ENCODE peak calls at places on chromosomes 12 and 14, in five cellular contexts. O is myocyte; E is fibroblast of lung; H is activated T-cell treated with anti-CD3 and anti-CD28 coated beads, Interleukin-2, amount 50 U/mL, for 72 hours; V is stomach. S is an unnamed sample.

GRCh38 chr12:98373019-98373554 is 142.3 kb upstream of the TMPO start:
- DNase-seq in O (peak; percentile 67), E (peak; percentile 58), H (peak; percentile 12), V (no peak), S (no peak)

GRCh38 chr12:92063641-92064040 is 82.0 kb downstream of the BTG1 start:
- DNase-seq in O (no peak), E (peak; percentile 79), H (no peak), V (no peak), S (no peak)

GRCh38 chr14:60753264-60754126 is 18.9 kb downstream of the MNAT1 start:
- DNase-seq in O (peak; percentile 37), E (peak; percentile 66), H (peak; percentile 71), V (no peak), S (peak; percentile 78)

GRCh38 chr12:7099290-7099996 is 7.2 kb upstream of the C1R start:
- DNase-seq in O (no peak), E (no peak), H (no peak), V (no peak), S (no peak)

GRCh38 chr14:71374989-71375388 is 467.7 kb downstream of the PCNX1 start:
- DNase-seq in O (no peak), E (no peak), H (no peak), V (no peak), S (no peak)

GRCh38 chr12:26721800-26722199 is 111.2 kb downstream of the ITPR2 start:
- DNase-seq in O (no peak), E (peak; percentile 82), H (no peak), V (no peak), S (no peak)

GRCh38 chr12:92032101-92032500 is 113.5 kb downstream of the BTG1 start:
- DNase-seq in O (no peak), E (no peak), H (no peak), V (no peak), S (no peak)

GRCh38 chr14:58297412-58297761 is 968 bp upstream of the ARID4A start:
- DNase-seq in O (no peak), E (no peak), H (no peak), V (peak; percentile 33), S (no peak)

GRCh38 chr14:64693766-64694165 is 10.5 kb upstream of the PLEKHG3 start:
- DNase-seq in O (no peak), E (no peak), H (no peak), V (no peak), S (no peak)

GRCh38 chr12:32083489-32083888 is 23.2 kb upstream of the BICD1 start:
- DNase-seq in O (peak; percentile 86), E (peak; percentile 64), H (no peak), V (no peak), S (no peak)

GRCh38 chr14:52327374-52328226 is 13.5 kb downstream of the PTGER2 start:
- DNase-seq in O (no peak), E (peak; percentile 82), H (no peak), V (no peak), S (peak; percentile 31)

GRCh38 chr12:4809449-4810218 is 89.4 kb downstream of the GALNT8 start:
- DNase-seq in O (no peak), E (no peak), H (peak; percentile 52), V (no peak), S (peak; percentile 38)

GRCh38 chr14:101075025-101075800 is 171.7 kb upstream of the RTL1 start:
- DNase-seq in O (no peak), E (no peak), H (peak; percentile 54), V (peak; percentile 15), S (no peak)

GRCh38 chr14:50829472-50830043 is 1.4 kb downstream of the NIN start:
- DNase-seq in O (peak; percentile 12), E (no peak), H (no peak), V (no peak), S (peak; percentile 22)

GRCh38 chr12:122244565-122245371 is 18.9 kb upstream of the DIABLO start:
- DNase-seq in O (no peak), E (no peak), H (no peak), V (no peak), S (no peak)

GRCh38 chr12:53127169-53127568 is 23.9 kb downstream of the SOAT2 start:
- DNase-seq in O (no peak), E (no peak), H (no peak), V (no peak), S (no peak)

GRCh38 chr14:94826774-94827173 is 56.9 kb upstream of the GSC start:
- DNase-seq in O (no peak), E (no peak), H (no peak), V (no peak), S (no peak)

GRCh38 chr12:34393086-34393820 is 371.0 kb downstream of the ALG10 start:
- DNase-seq in O (no peak), E (no peak), H (no peak), V (peak; percentile 14), S (peak; percentile 1)

GRCh38 chr14:100747021-100747586 is 20.4 kb downstream of the DLK1 start:
- DNase-seq in O (peak; percentile 6), E (peak; percentile 95), H (peak; percentile 11), V (no peak), S (peak; percentile 7)

GRCh38 chr12:132000286-132000872 is 50.6 kb downstream of the EP400 start:
- DNase-seq in O (no peak), E (no peak), H (no peak), V (no peak), S (no peak)

GRCh38 chr12:15088115-15088514 is 115.3 kb downstream of the PDE6H start:
- DNase-seq in O (peak; percentile 8), E (no peak), H (peak; percentile 3), V (no peak), S (no peak)

GRCh38 chr12:124520258-124520657 is 47.2 kb downstream of the NCOR2 start:
- DNase-seq in O (no peak), E (no peak), H (no peak), V (peak; percentile 86), S (no peak)

GRCh38 chr14:68822132-68822651 is 29.3 kb upstream of the ZFP36L1 start:
- DNase-seq in O (no peak), E (no peak), H (peak; percentile 49), V (no peak), S (peak; percentile 66)

GRCh38 chr12:27619308-27619707 is 76.9 kb upstream of the REP15 start:
- DNase-seq in O (peak; percentile 85), E (peak; percentile 77), H (no peak), V (no peak), S (peak; percentile 20)

GRCh38 chr14:24232645-24233537 is at the start of gene GMPR2:
- DNase-seq in O (no peak), E (no peak), H (peak; percentile 21), V (no peak), S (peak; percentile 32)

GRCh38 chr12:105559292-105559691 is 228.8 kb downstream of the C12orf75 start:
- DNase-seq in O (no peak), E (no peak), H (no peak), V (no peak), S (no peak)

GRCh38 chr14:73997108-73997943 is 21.8 kb downstream of the ENTPD5 start:
- DNase-seq in O (no peak), E (no peak), H (no peak), V (no peak), S (no peak)